ENCODE peak calls at places on chromosomes 2 and 18, in seven cellular contexts. E is iris pigment epithelial cell; S is frontal cortex; Z is NCI-H524 treated with DMSO at 0.1 percent for 48 hours; A is adipocyte; P is fibroblast of pulmonary artery; M is activated CD4-positive, CD25-positive, alpha-beta regulatory T cell. C is an unnamed sample.

GRCh38 chr2:151862688-151863087 is 34.5 kb upstream of the ARL5A start:
- DNase-seq in P (no peak), E (no peak), M (no peak), Z (no peak), S (no peak), A (no peak), C (no peak)

GRCh38 chr18:7198326-7198725 is 32.6 kb upstream of the LRRC30 start:
- DNase-seq in E (no peak), P (no peak), Z (no peak), M (no peak), S (no peak), A (peak), C (no peak)

GRCh38 chr2:121595012-121595891 is 54.0 kb downstream of the CLASP1 start:
- DNase-seq in A (no peak), E (no peak), P (no peak), M (no peak), S (no peak), Z (peak), C (no peak)

GRCh38 chr2:176518823-176519222 is 249.6 kb downstream of the MTX2 start:
- DNase-seq in S (no peak), E (no peak), Z (no peak), M (no peak), P (peak), A (no peak), C (no peak)

GRCh38 chr18:41073372-41073954 is 881.6 kb upstream of the PIK3C3 start:
- DNase-seq in A (peak), E (peak), P (peak), S (no peak), Z (no peak), M (no peak), C (peak)

GRCh38 chr18:79805211-79805862 is 7.6 kb downstream of the KCNG2 start:
- DNase-seq in Z (no peak), E (no peak), M (no peak), S (no peak), A (no peak), P (no peak), C (no peak)

GRCh38 chr2:83081835-83082522 is 1377.1 kb downstream of the SUCLG1 start:
- DNase-seq in M (no peak), S (no peak), E (peak), P (peak), A (peak), Z (peak), C (peak)

GRCh38 chr2:189253841-189254240 is 74.3 kb upstream of the COL5A2 start:
- DNase-seq in E (peak), A (no peak), S (no peak), M (no peak), Z (no peak), P (no peak), C (no peak)

GRCh38 chr18:4264347-4264791 is 190.7 kb downstream of the DLGAP1 start:
- DNase-seq in Z (no peak), E (no peak), S (no peak), P (no peak), A (no peak), M (no peak), C (no peak)

GRCh38 chr2:161044095-161044874 is 115.9 kb upstream of the TANK start:
- DNase-seq in E (peak), A (peak), P (peak), M (no peak), Z (no peak), S (no peak), C (peak)

GRCh38 chr2:11248-11941 is 34.9 kb downstream of the FAM110C start:
- DNase-seq in M (peak), S (no peak), Z (no peak), A (peak), E (peak), P (peak), C (peak)

GRCh38 chr2:180753809-180754761 is 226.3 kb upstream of the UBE2E3 start:
- DNase-seq in A (peak), E (peak), S (no peak), M (no peak), Z (no peak), P (no peak), C (peak)

GRCh38 chr2:231325826-231326225 is 69.7 kb upstream of the B3GNT7 start:
- DNase-seq in M (no peak), E (no peak), A (no peak), S (no peak), Z (no peak), P (no peak), C (no peak)

GRCh38 chr2:203636896-203637818 is 69.3 kb upstream of the CD28 start:
- DNase-seq in E (peak), A (peak), S (no peak), Z (no peak), M (no peak), P (peak), C (peak)

GRCh38 chr18:31058897-31059296 is 16.4 kb upstream of the DSC3 start:
- DNase-seq in S (no peak), M (no peak), A (no peak), Z (no peak), P (no peak), E (no peak), C (no peak)

GRCh38 chr2:148613231-148614023 is 31.1 kb upstream of the EPC2 start:
- DNase-seq in Z (no peak), P (no peak), S (no peak), A (no peak), M (no peak), E (no peak), C (no peak)

GRCh38 chr2:65062843-65063242 is 6.6 kb downstream of the CEP68 start:
- DNase-seq in P (no peak), A (peak), S (no peak), M (no peak), E (no peak), Z (no peak), C (no peak)

GRCh38 chr2:50953021-50953420 is 78.9 kb downstream of the NRXN1 start:
- DNase-seq in M (no peak), P (peak), E (peak), Z (no peak), S (no peak), A (peak), C (peak)

GRCh38 chr2:227607969-227608368 is 6.7 kb downstream of the SCYGR3 start:
- DNase-seq in A (no peak), S (no peak), M (no peak), Z (no peak), P (no peak), E (peak), C (no peak)

GRCh38 chr2:110816404-110817365 is 84.3 kb downstream of the ACOXL start:
- DNase-seq in P (no peak), A (no peak), S (no peak), Z (no peak), E (peak), M (no peak), C (no peak)

GRCh38 chr2:37020212-37020886 is 54.0 kb upstream of the STRN start:
- DNase-seq in M (no peak), A (peak), P (peak), Z (no peak), E (peak), S (no peak), C (peak)

GRCh38 chr18:11495441-11495840 is 114.0 kb upstream of the SLC35G4 start:
- DNase-seq in P (no peak), E (no peak), M (no peak), S (no peak), Z (no peak), A (no peak), C (no peak)

GRCh38 chr2:80589070-80589469 is 284.5 kb upstream of the LRRTM1 start:
- DNase-seq in A (no peak), E (no peak), Z (no peak), P (no peak), S (no peak), M (no peak), C (no peak)

GRCh38 chr2:160736629-160737028 is 243.0 kb upstream of the RBMS1 start:
- DNase-seq in E (peak), A (peak), S (no peak), Z (no peak), M (no peak), P (peak), C (peak)

GRCh38 chr2:28635251-28635650 is 116.4 kb upstream of the PPP1CB start:
- DNase-seq in M (no peak), S (no peak), A (peak), P (peak), Z (no peak), E (peak), C (no peak)

GRCh38 chr2:218982312-218983262 is 2.4 kb downstream of the FEV start:
- DNase-seq in Z (no peak), S (peak), M (no peak), A (no peak), P (no peak), E (no peak), C (no peak)

GRCh38 chr18:36899289-36899688 is 70.4 kb downstream of the KIAA1328 start:
- DNase-seq in E (peak), M (no peak), P (peak), A (no peak), Z (no peak), S (no peak), C (no peak)

GRCh38 chr2:53785378-53785777 is 1.4 kb downstream of the ASB3 start:
- DNase-seq in P (no peak), Z (no peak), E (no peak), A (no peak), S (no peak), M (no peak), C (no peak)

GRCh38 chr2:225030089-225030653 is 12.1 kb downstream of the DOCK10 start:
- DNase-seq in E (no peak), Z (no peak), M (no peak), S (no peak), A (no peak), P (no peak), C (no peak)

GRCh38 chr2:64963719-64964118 is 25.5 kb upstream of the SLC1A4 start:
- DNase-seq in A (no peak), E (no peak), Z (no peak), P (no peak), M (no peak), S (no peak), C (no peak)

GRCh38 chr2:167955264-167955906 is 292.0 kb downstream of the STK39 start:
- DNase-seq in Z (no peak), P (no peak), M (no peak), E (no peak), S (no peak), A (no peak), C (no peak)

GRCh38 chr2:227862741-227863588 is 8.5 kb upstream of the DAW1 start:
- DNase-seq in S (no peak), P (peak), M (no peak), A (peak), E (peak), Z (no peak), C (peak)

GRCh38 chr2:146764301-146764700 is 1080.5 kb upstream of the ACVR2A start:
- DNase-seq in S (no peak), E (peak), P (peak), A (no peak), M (no peak), Z (no peak), C (no peak)

GRCh38 chr2:146579154-146579930 is 1265.5 kb upstream of the ACVR2A start:
- DNase-seq in E (peak), Z (no peak), M (no peak), S (no peak), P (peak), A (peak), C (peak)

GRCh38 chr2:163213699-163214098 is 375.1 kb upstream of the KCNH7 start:
- DNase-seq in E (peak), Z (no peak), S (no peak), A (no peak), P (peak), M (no peak), C (peak)

C was measured in AG10803.